ENCODE peak calls at places on chromosomes 7 and 10, in six cellular contexts. T, G, X, E, N and I are unnamed samples.

GRCh38 chr7:6244021-6244420 is 28.4 kb downstream of the CYTH3 start:
- DNase-seq in T (no peak), G (no peak), X (no peak), E (no peak), N (no peak), I (no peak)

GRCh38 chr10:30247704-30248103 is 101.4 kb downstream of the MTPAP start:
- DNase-seq in T (no peak), G (no peak), X (no peak), E (no peak), N (no peak), I (no peak)

GRCh38 chr7:28128608-28129007 is 52.0 kb downstream of the JAZF1 start:
- DNase-seq in T (no peak), G (peak; percentile 66), X (no peak), E (no peak), N (peak; percentile 27), I (no peak)

GRCh38 chr7:129721139-129721538 is 109.6 kb downstream of the NRF1 start:
- DNase-seq in T (no peak), G (peak; percentile 28), X (no peak), E (no peak), N (no peak), I (no peak)

GRCh38 chr10:21694646-21695045 is 160.6 kb downstream of the MLLT10 start:
- DNase-seq in T (no peak), G (peak; percentile 77), X (no peak), E (no peak), N (no peak), I (no peak)

GRCh38 chr10:72170263-72170662 is 45.5 kb upstream of the ANAPC16 start:
- DNase-seq in T (no peak), G (no peak), X (no peak), E (no peak), N (peak; percentile 9), I (no peak)

GRCh38 chr7:14691597-14692203 is 210.9 kb downstream of the DGKB start:
- DNase-seq in T (peak; percentile 11), G (peak; percentile 51), X (no peak), E (no peak), N (peak; percentile 8), I (peak; percentile 75)

GRCh38 chr10:28326516-28327493 is 23.9 kb upstream of the MPP7 start:
- DNase-seq in T (no peak), G (peak; percentile 59), X (no peak), E (no peak), N (peak; percentile 56), I (no peak)

GRCh38 chr7:86431761-86432160 is 211.9 kb upstream of the GRM3 start:
- DNase-seq in T (no peak), G (no peak), X (no peak), E (no peak), N (no peak), I (no peak)

GRCh38 chr7:103613655-103614642 is 167.9 kb upstream of the SLC26A5 start:
- DNase-seq in T (no peak), G (peak; percentile 59), X (no peak), E (no peak), N (peak; percentile 34), I (no peak)

GRCh38 chr10:101769541-101770180 is 6.3 kb downstream of the FGF8 start:
- DNase-seq in T (no peak), G (no peak), X (no peak), E (no peak), N (no peak), I (peak; percentile 30)

GRCh38 chr7:81462672-81463071 is 307.2 kb downstream of the HGF start:
- DNase-seq in T (no peak), G (peak; percentile 31), X (no peak), E (no peak), N (peak; percentile 82), I (no peak)

GRCh38 chr7:80680159-80680903 is 41.9 kb downstream of the CD36 start:
- DNase-seq in T (no peak), G (no peak), X (no peak), E (no peak), N (no peak), I (no peak)

GRCh38 chr7:40899151-40899550 is 764.3 kb downstream of the SUGCT start:
- DNase-seq in T (no peak), G (no peak), X (no peak), E (no peak), N (no peak), I (no peak)

GRCh38 chr7:87628780-87629569 is 777 bp downstream of the RUNDC3B start:
- DNase-seq in T (no peak), G (no peak), X (no peak), E (no peak), N (peak; percentile 26), I (no peak)

GRCh38 chr7:151623766-151624165 is 104.1 kb upstream of the RHEB start:
- DNase-seq in T (no peak), G (peak; percentile 84), X (no peak), E (no peak), N (peak; percentile 8), I (no peak)

GRCh38 chr10:90779573-90779972 is 78.3 kb downstream of the HTR7 start:
- DNase-seq in T (no peak), G (no peak), X (no peak), E (no peak), N (peak; percentile 46), I (no peak)

GRCh38 chr7:91055219-91055618 is 209.0 kb upstream of the FZD1 start:
- DNase-seq in T (no peak), G (no peak), X (no peak), E (no peak), N (no peak), I (no peak)

GRCh38 chr10:118557946-118558345 is 37.5 kb downstream of the PRLHR start:
- DNase-seq in T (no peak), G (no peak), X (no peak), E (no peak), N (peak; percentile 44), I (no peak)

GRCh38 chr10:132746801-132747625 is 38.9 kb downstream of the NKX6-2 start:
- DNase-seq in T (no peak), G (no peak), X (no peak), E (no peak), N (no peak), I (no peak)

GRCh38 chr10:133100706-133101463 is 13.2 kb downstream of the ADGRA1 start:
- DNase-seq in T (no peak), G (no peak), X (no peak), E (no peak), N (no peak), I (no peak)

GRCh38 chr10:24097771-24098207 is 111.1 kb upstream of the KIAA1217 start:
- DNase-seq in T (no peak), G (no peak), X (no peak), E (no peak), N (no peak), I (no peak)

GRCh38 chr7:151767557-151767956 is 109.4 kb downstream of the PRKAG2 start:
- DNase-seq in T (no peak), G (no peak), X (no peak), E (no peak), N (no peak), I (no peak)

GRCh38 chr7:152899482-152900166 is 140.1 kb downstream of the ACTR3B start:
- DNase-seq in T (no peak), G (no peak), X (no peak), E (no peak), N (peak; percentile 15), I (no peak)

GRCh38 chr7:81285142-81285871 is 366.5 kb upstream of the SEMA3C start:
- DNase-seq in T (peak; percentile 62), G (peak; percentile 85), X (no peak), E (no peak), N (peak; percentile 78), I (no peak)

GRCh38 chr7:93228302-93228701 is 2.0 kb upstream of the HEPACAM2 start:
- DNase-seq in T (peak; percentile 34), G (peak; percentile 81), X (peak; percentile 21), E (peak; percentile 36), N (peak; percentile 71), I (no peak)

GRCh38 chr10:12839941-12840611 is 161.4 kb downstream of the CCDC3 start:
- DNase-seq in T (no peak), G (peak; percentile 31), X (no peak), E (no peak), N (no peak), I (no peak)

GRCh38 chr10:9228770-9229169 is 1174.3 kb downstream of the GATA3 start:
- DNase-seq in T (peak; percentile 9), G (peak; percentile 53), X (no peak), E (no peak), N (peak; percentile 27), I (no peak)

GRCh38 chr10:10642741-10643280 is 374.9 kb upstream of the CELF2 start:
- DNase-seq in T (no peak), G (peak; percentile 87), X (no peak), E (no peak), N (no peak), I (peak; percentile 89)

GRCh38 chr10:123087348-123087747 is 48.4 kb upstream of the HMX3 start:
- DNase-seq in T (no peak), G (no peak), X (no peak), E (no peak), N (no peak), I (no peak)

GRCh38 chr10:103617362-103618026 is 124.0 kb downstream of the NEURL1 start:
- DNase-seq in T (no peak), G (no peak), X (no peak), E (no peak), N (no peak), I (no peak)

GRCh38 chr10:86079088-86079487 is 287.5 kb downstream of the GRID1 start:
- DNase-seq in T (no peak), G (no peak), X (no peak), E (no peak), N (no peak), I (peak; percentile 46)

GRCh38 chr7:70383369-70383768 is 748.6 kb upstream of the GALNT17 start:
- DNase-seq in T (no peak), G (no peak), X (no peak), E (no peak), N (no peak), I (no peak)